ENCODE peak calls at places on chromosome 21, in six cellular contexts. One of them, this sample, is unnamed.

GRCh38 chr21:21064353-21064752 is 66.1 kb downstream of the NCAM2 start:
- DNase-seq in heart right ventricle: no peak
- DNase-seq in HFF-Myc: no peak
- DNase-seq in neural progenitor cell: no peak
- DNase-seq in tibial nerve: no peak
- DNase-seq in CD8-positive, alpha-beta memory T cell: no peak
- DNase-seq in this sample: no peak

GRCh38 chr21:40457741-40458140 is 389.2 kb downstream of the DSCAM start:
- DNase-seq in heart right ventricle: no peak
- DNase-seq in HFF-Myc: no peak
- DNase-seq in neural progenitor cell: no peak
- DNase-seq in tibial nerve: no peak
- DNase-seq in CD8-positive, alpha-beta memory T cell: no peak
- DNase-seq in this sample: no peak

GRCh38 chr21:42232176-42232825 is 13.4 kb downstream of the ABCG1 start:
- DNase-seq in heart right ventricle: no peak
- DNase-seq in HFF-Myc: no peak
- DNase-seq in neural progenitor cell: no peak
- DNase-seq in tibial nerve: no peak
- DNase-seq in CD8-positive, alpha-beta memory T cell: peak
- DNase-seq in this sample: no peak

GRCh38 chr21:41141031-41141457 is 26.9 kb upstream of the BACE2 start:
- DNase-seq in heart right ventricle: no peak
- DNase-seq in HFF-Myc: peak
- DNase-seq in neural progenitor cell: no peak
- DNase-seq in tibial nerve: no peak
- DNase-seq in CD8-positive, alpha-beta memory T cell: no peak
- DNase-seq in this sample: peak

GRCh38 chr21:43363506-43364260 is 63.2 kb downstream of the SIK1 start:
- DNase-seq in heart right ventricle: peak
- DNase-seq in HFF-Myc: no peak
- DNase-seq in neural progenitor cell: no peak
- DNase-seq in tibial nerve: no peak
- DNase-seq in CD8-positive, alpha-beta memory T cell: no peak
- DNase-seq in this sample: no peak

GRCh38 chr21:23664193-23664694 is 1943.0 kb downstream of the MRPL39 start:
- DNase-seq in heart right ventricle: no peak
- DNase-seq in HFF-Myc: no peak
- DNase-seq in neural progenitor cell: no peak
- DNase-seq in tibial nerve: no peak
- DNase-seq in CD8-positive, alpha-beta memory T cell: no peak
- DNase-seq in this sample: no peak

GRCh38 chr21:23612210-23612609 is 1995.1 kb downstream of the MRPL39 start:
- DNase-seq in heart right ventricle: no peak
- DNase-seq in HFF-Myc: no peak
- DNase-seq in neural progenitor cell: no peak
- DNase-seq in tibial nerve: no peak
- DNase-seq in CD8-positive, alpha-beta memory T cell: no peak
- DNase-seq in this sample: no peak

GRCh38 chr21:40671721-40672120 is 175.2 kb downstream of the DSCAM start:
- DNase-seq in heart right ventricle: no peak
- DNase-seq in HFF-Myc: no peak
- DNase-seq in neural progenitor cell: no peak
- DNase-seq in tibial nerve: no peak
- DNase-seq in CD8-positive, alpha-beta memory T cell: no peak
- DNase-seq in this sample: no peak

GRCh38 chr21:19256934-19257660 is 853.5 kb upstream of the TMPRSS15 start:
- DNase-seq in heart right ventricle: no peak
- DNase-seq in HFF-Myc: no peak
- DNase-seq in neural progenitor cell: peak
- DNase-seq in tibial nerve: no peak
- DNase-seq in CD8-positive, alpha-beta memory T cell: no peak
- DNase-seq in this sample: no peak

GRCh38 chr21:27648560-27648959 is 681.7 kb upstream of the ADAMTS5 start:
- DNase-seq in heart right ventricle: no peak
- DNase-seq in HFF-Myc: peak
- DNase-seq in neural progenitor cell: no peak
- DNase-seq in tibial nerve: no peak
- DNase-seq in CD8-positive, alpha-beta memory T cell: no peak
- DNase-seq in this sample: no peak

GRCh38 chr21:14877581-14878228 is 187.1 kb downstream of the NRIP1 start:
- DNase-seq in heart right ventricle: no peak
- DNase-seq in HFF-Myc: no peak
- DNase-seq in neural progenitor cell: no peak
- DNase-seq in tibial nerve: no peak
- DNase-seq in CD8-positive, alpha-beta memory T cell: no peak
- DNase-seq in this sample: peak

GRCh38 chr21:27275294-27275927 is 308.5 kb upstream of the ADAMTS5 start:
- DNase-seq in heart right ventricle: no peak
- DNase-seq in HFF-Myc: no peak
- DNase-seq in neural progenitor cell: no peak
- DNase-seq in tibial nerve: no peak
- DNase-seq in CD8-positive, alpha-beta memory T cell: no peak
- DNase-seq in this sample: no peak

GRCh38 chr21:17610862-17611261 is 1.8 kb downstream of the BTG3 start:
- DNase-seq in heart right ventricle: no peak
- DNase-seq in HFF-Myc: no peak
- DNase-seq in neural progenitor cell: no peak
- DNase-seq in tibial nerve: no peak
- DNase-seq in CD8-positive, alpha-beta memory T cell: no peak
- DNase-seq in this sample: no peak

DNA sequence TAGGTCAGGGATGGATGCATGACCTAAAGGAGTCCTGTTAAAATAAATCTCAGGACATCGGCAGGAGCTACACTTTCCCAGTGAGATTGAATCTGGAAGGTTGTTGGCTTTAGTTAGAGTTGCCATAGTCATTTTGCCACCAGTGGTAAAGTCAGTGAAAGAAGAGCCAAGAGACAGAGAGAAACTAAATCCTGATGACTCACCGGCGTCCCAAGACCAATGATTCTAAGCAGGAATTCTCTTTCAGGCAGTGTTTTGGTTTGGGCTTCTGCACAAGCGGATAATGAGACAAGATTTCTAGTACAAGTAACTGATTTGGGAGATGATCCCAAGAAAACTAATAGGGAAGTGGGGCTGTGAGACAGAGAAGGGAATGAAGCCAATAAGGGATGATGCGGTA is 88.8 kb upstream of the ETS2 start:
- DNase-seq in heart right ventricle: no peak
- DNase-seq in HFF-Myc: no peak
- DNase-seq in neural progenitor cell: no peak
- DNase-seq in tibial nerve: no peak
- DNase-seq in CD8-positive, alpha-beta memory T cell: no peak
- DNase-seq in this sample: no peak
- H3K4me3 ChIP-seq in heart right ventricle: no peak
- H3K4me3 ChIP-seq in HFF-Myc: no peak
- H3K4me3 ChIP-seq in neural progenitor cell: no peak
- H3K4me3 ChIP-seq in tibial nerve: no peak
- H3K4me3 ChIP-seq in CD8-positive, alpha-beta memory T cell: no peak
- H3K4me3 ChIP-seq in this sample: no peak

GRCh38 chr21:31103163-31103562 is 64.9 kb upstream of the KRTAP19-8 start:
- DNase-seq in heart right ventricle: no peak
- DNase-seq in HFF-Myc: no peak
- DNase-seq in neural progenitor cell: no peak
- DNase-seq in tibial nerve: no peak
- DNase-seq in CD8-positive, alpha-beta memory T cell: no peak
- DNase-seq in this sample: no peak
- H3K4me3 ChIP-seq in heart right ventricle: no peak
- H3K4me3 ChIP-seq in HFF-Myc: no peak
- H3K4me3 ChIP-seq in neural progenitor cell: no peak
- H3K4me3 ChIP-seq in tibial nerve: no peak
- H3K4me3 ChIP-seq in CD8-positive, alpha-beta memory T cell: no peak
- H3K4me3 ChIP-seq in this sample: no peak

GRCh38 chr21:45474323-45474950 is 67.8 kb downstream of the SLC19A1 start:
- DNase-seq in heart right ventricle: peak
- DNase-seq in HFF-Myc: no peak
- DNase-seq in neural progenitor cell: no peak
- DNase-seq in tibial nerve: no peak
- DNase-seq in CD8-positive, alpha-beta memory T cell: no peak
- DNase-seq in this sample: no peak

GRCh38 chr21:45475004-45475685 is 67.1 kb downstream of the SLC19A1 start:
- DNase-seq in heart right ventricle: peak
- DNase-seq in HFF-Myc: no peak
- DNase-seq in neural progenitor cell: no peak
- DNase-seq in tibial nerve: no peak
- DNase-seq in CD8-positive, alpha-beta memory T cell: no peak
- DNase-seq in this sample: no peak

GRCh38 chr21:45477176-45478114 is 64.8 kb downstream of the SLC19A1 start:
- DNase-seq in heart right ventricle: peak
- DNase-seq in HFF-Myc: no peak
- DNase-seq in neural progenitor cell: no peak
- DNase-seq in tibial nerve: no peak
- DNase-seq in CD8-positive, alpha-beta memory T cell: no peak
- DNase-seq in this sample: no peak

GRCh38 chr21:45476582-45476981 is 65.7 kb downstream of the SLC19A1 start:
- DNase-seq in heart right ventricle: no peak
- DNase-seq in HFF-Myc: no peak
- DNase-seq in neural progenitor cell: no peak
- DNase-seq in tibial nerve: no peak
- DNase-seq in CD8-positive, alpha-beta memory T cell: no peak
- DNase-seq in this sample: no peak

DNA sequence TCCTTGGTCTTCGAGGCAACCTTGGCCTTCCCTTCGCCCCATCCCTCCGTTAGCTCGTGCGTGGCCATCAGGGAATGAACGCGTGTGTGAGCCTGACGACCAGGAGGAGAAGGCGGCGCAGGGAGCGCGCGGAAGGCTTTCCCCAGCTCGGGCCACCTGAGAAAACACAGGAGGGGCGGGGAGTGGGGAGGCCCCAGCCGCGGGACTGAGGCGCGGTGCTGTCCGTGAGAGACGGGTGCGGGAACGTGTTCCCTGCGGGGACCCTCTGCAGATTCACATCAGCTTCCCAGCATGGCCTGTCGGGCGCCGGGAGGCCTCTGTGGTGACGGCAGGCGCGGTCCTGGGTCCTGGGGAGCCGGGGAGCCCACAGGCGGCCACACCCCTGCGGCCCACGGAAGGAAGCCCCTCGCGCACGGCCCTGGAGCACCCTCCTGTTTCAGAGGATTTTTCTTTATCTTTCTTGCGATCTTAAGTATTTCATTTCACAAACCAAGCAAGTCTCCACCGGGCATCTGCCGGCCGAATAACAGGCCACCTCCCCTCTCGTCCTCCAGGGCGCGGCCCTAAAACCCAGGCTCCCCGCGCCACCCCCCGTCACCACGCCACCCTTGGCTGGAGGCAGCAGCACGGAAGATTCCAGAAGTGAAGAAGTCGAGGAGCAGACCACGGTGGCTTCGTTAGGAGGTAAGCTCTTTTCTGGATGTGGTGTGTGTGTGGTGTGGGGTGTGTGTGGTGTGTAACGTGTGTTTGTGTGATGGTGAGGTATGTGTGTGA is 66.3 kb downstream of the SLC19A1 start:
- DNase-seq in heart right ventricle: peak
- DNase-seq in HFF-Myc: no peak
- DNase-seq in neural progenitor cell: no peak
- DNase-seq in tibial nerve: no peak
- DNase-seq in CD8-positive, alpha-beta memory T cell: no peak
- DNase-seq in this sample: no peak
- H3K4me3 ChIP-seq in heart right ventricle: no peak
- H3K4me3 ChIP-seq in HFF-Myc: no peak
- H3K4me3 ChIP-seq in neural progenitor cell: no peak
- H3K4me3 ChIP-seq in tibial nerve: no peak
- H3K4me3 ChIP-seq in CD8-positive, alpha-beta memory T cell: no peak
- H3K4me3 ChIP-seq in this sample: no peak

DNA sequence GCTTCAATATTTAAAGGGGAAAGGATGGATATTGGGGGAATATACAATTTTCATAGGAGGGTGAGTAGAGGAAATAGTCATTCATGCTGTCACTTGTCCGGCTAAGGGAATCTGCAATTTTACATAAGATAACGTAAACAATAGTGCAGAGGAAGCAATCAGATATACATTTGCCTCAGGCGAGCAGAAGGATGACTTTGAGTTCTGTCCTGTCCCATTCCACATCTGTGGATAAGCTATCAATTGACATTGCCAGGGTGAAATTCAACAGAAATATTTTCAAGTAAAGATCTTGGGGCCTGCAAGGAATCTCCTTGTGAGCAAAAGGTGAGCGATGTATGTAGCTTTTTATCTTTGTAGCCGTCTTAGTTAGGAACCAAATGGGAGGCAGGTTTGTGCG is 32.6 kb downstream of the EVA1C start:
- DNase-seq in heart right ventricle: no peak
- DNase-seq in HFF-Myc: no peak
- DNase-seq in neural progenitor cell: no peak
- DNase-seq in tibial nerve: no peak
- DNase-seq in CD8-positive, alpha-beta memory T cell: no peak
- DNase-seq in this sample: no peak
- H3K4me3 ChIP-seq in heart right ventricle: no peak
- H3K4me3 ChIP-seq in HFF-Myc: no peak
- H3K4me3 ChIP-seq in neural progenitor cell: no peak
- H3K4me3 ChIP-seq in tibial nerve: no peak
- H3K4me3 ChIP-seq in CD8-positive, alpha-beta memory T cell: no peak
- H3K4me3 ChIP-seq in this sample: no peak

GRCh38 chr21:44940116-44940631 is 345 bp downstream of the SLX9 start:
- DNase-seq in heart right ventricle: peak
- DNase-seq in HFF-Myc: no peak
- DNase-seq in neural progenitor cell: peak
- DNase-seq in tibial nerve: no peak
- DNase-seq in CD8-positive, alpha-beta memory T cell: no peak
- DNase-seq in this sample: no peak

GRCh38 chr21:44943005-44943685 is 3.3 kb downstream of the SLX9 start:
- DNase-seq in heart right ventricle: no peak
- DNase-seq in HFF-Myc: no peak
- DNase-seq in neural progenitor cell: no peak
- DNase-seq in tibial nerve: no peak
- DNase-seq in CD8-positive, alpha-beta memory T cell: no peak
- DNase-seq in this sample: no peak

GRCh38 chr21:44942566-44942965 is 2.7 kb downstream of the SLX9 start:
- DNase-seq in heart right ventricle: no peak
- DNase-seq in HFF-Myc: no peak
- DNase-seq in neural progenitor cell: no peak
- DNase-seq in tibial nerve: no peak
- DNase-seq in CD8-positive, alpha-beta memory T cell: no peak
- DNase-seq in this sample: no peak

GRCh38 chr21:44939532-44940115 is at the start of gene SLX9:
- DNase-seq in heart right ventricle: peak
- DNase-seq in HFF-Myc: peak
- DNase-seq in neural progenitor cell: peak
- DNase-seq in tibial nerve: no peak
- DNase-seq in CD8-positive, alpha-beta memory T cell: peak
- DNase-seq in this sample: peak

GRCh38 chr21:44941567-44941966 is 1.7 kb downstream of the SLX9 start:
- DNase-seq in heart right ventricle: no peak
- DNase-seq in HFF-Myc: no peak
- DNase-seq in neural progenitor cell: no peak
- DNase-seq in tibial nerve: no peak
- DNase-seq in CD8-positive, alpha-beta memory T cell: no peak
- DNase-seq in this sample: no peak
- H3K4me3 ChIP-seq in heart right ventricle: peak
- H3K4me3 ChIP-seq in HFF-Myc: peak
- H3K4me3 ChIP-seq in neural progenitor cell: peak
- H3K4me3 ChIP-seq in tibial nerve: no peak
- H3K4me3 ChIP-seq in CD8-positive, alpha-beta memory T cell: no peak
- H3K4me3 ChIP-seq in this sample: no peak

DNA sequence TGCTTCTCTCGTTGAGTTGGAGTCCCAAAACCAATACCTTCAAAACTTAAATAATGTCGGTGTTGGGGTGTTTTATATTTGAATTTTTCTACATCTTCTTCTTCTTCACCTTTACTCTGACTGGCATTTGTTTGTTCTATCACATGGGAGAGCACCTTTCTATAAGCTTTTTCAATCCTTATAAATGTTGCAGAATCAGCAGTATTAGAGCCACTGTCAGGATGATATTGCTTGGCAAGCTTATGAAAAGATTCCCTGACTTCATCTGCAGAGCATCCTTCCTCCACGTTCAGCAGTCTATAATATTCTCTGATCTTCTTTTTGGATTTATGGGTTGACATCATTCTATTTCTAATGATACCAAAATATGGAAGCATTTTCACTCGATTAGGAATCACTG is 2.6 kb downstream of the DNAJC28 start:
- DNase-seq in heart right ventricle: no peak
- DNase-seq in HFF-Myc: no peak
- DNase-seq in neural progenitor cell: no peak
- DNase-seq in tibial nerve: no peak
- DNase-seq in CD8-positive, alpha-beta memory T cell: no peak
- DNase-seq in this sample: no peak
- H3K4me3 ChIP-seq in heart right ventricle: no peak
- H3K4me3 ChIP-seq in HFF-Myc: no peak
- H3K4me3 ChIP-seq in neural progenitor cell: no peak
- H3K4me3 ChIP-seq in tibial nerve: no peak
- H3K4me3 ChIP-seq in CD8-positive, alpha-beta memory T cell: no peak
- H3K4me3 ChIP-seq in this sample: no peak

This sample was measured in cardiac muscle cell.